ENCODE peak calls at places on chromosomes 4 and X, in four cellular contexts. A is spleen; G is progenitor cell of endocrine pancreas; I is CD8-positive, alpha-beta T cell. W is an unnamed sample.

GRCh38 chr4:186820371-186820990 is 96.8 kb upstream of the FAT1 start:
- DNase-seq in A (no peak), G (no peak), I (no peak), W (no peak)

GRCh38 chrX:40207626-40208025 is 109.9 kb upstream of the BCOR start:
- DNase-seq in A (no peak), G (no peak), I (no peak), W (no peak)

GRCh38 chr4:75708218-75708691 is 16.1 kb upstream of the USO1 start:
- DNase-seq in A (no peak), G (no peak), I (peak; percentile 41), W (no peak)

GRCh38 chr4:9987749-9988346 is 33.4 kb downstream of the SLC2A9 start:
- DNase-seq in A (no peak), G (no peak), I (no peak), W (no peak)

GRCh38 chrX:122046226-122046625 is 998.8 kb downstream of the GLUD2 start:
- DNase-seq in A (no peak), G (no peak), I (no peak), W (no peak)

GRCh38 chr4:55854132-55854531 is 684 bp downstream of the EXOC1 start:
- DNase-seq in A (no peak), G (no peak), I (no peak), W (no peak)

GRCh38 chr4:15575951-15576350 is 79.2 kb downstream of the FBXL5 start:
- DNase-seq in A (no peak), G (no peak), I (no peak), W (no peak)

GRCh38 chr4:184472540-184473264 is 1.6 kb downstream of the IRF2 start:
- DNase-seq in A (peak; percentile 96), G (peak; percentile 68), I (no peak), W (peak; percentile 51)

GRCh38 chr4:149997881-149998421 is 80.3 kb upstream of the DCLK2 start:
- DNase-seq in A (no peak), G (no peak), I (no peak), W (no peak)

GRCh38 chrX:8845060-8845459 is 43.9 kb upstream of the FAM9A start:
- DNase-seq in A (no peak), G (no peak), I (no peak), W (no peak)

GRCh38 chr4:142366821-142367220 is 479.3 kb downstream of the INPP4B start:
- DNase-seq in A (no peak), G (no peak), I (no peak), W (no peak)

GRCh38 chr4:89837385-89837995 is 529 bp upstream of the SNCA start:
- DNase-seq in A (peak; percentile 76), G (peak; percentile 29), I (no peak), W (no peak)

GRCh38 chr4:121706595-121707021 is 9.8 kb upstream of the ANXA5 start:
- DNase-seq in A (no peak), G (no peak), I (peak; percentile 34), W (no peak)

GRCh38 chrX:13721371-13721770 is 13.0 kb downstream of the TRAPPC2 start:
- DNase-seq in A (no peak), G (no peak), I (no peak), W (no peak)

GRCh38 chr4:177380730-177381287 is 61.4 kb downstream of the AGA start:
- DNase-seq in A (no peak), G (no peak), I (no peak), W (no peak)

GRCh38 chr4:121484633-121485032 is 103.8 kb upstream of the QRFPR start:
- DNase-seq in A (peak; percentile 51), G (no peak), I (no peak), W (no peak)

GRCh38 chrX:9231491-9231890 is 197.6 kb upstream of the FAM9B start:
- DNase-seq in A (no peak), G (no peak), I (no peak), W (no peak)

GRCh38 chr4:7769936-7770674 is 169.6 kb downstream of the AFAP1 start:
- DNase-seq in A (peak; percentile 62), G (no peak), I (no peak), W (no peak)

GRCh38 chr4:67037489-67037888 is 507.8 kb downstream of the CENPC start:
- DNase-seq in A (no peak), G (no peak), I (no peak), W (no peak)

GRCh38 chr4:68375667-68376559 is 26.0 kb upstream of the YTHDC1 start:
- DNase-seq in A (peak; percentile 81), G (no peak), I (peak; percentile 17), W (no peak)

GRCh38 chr4:186104114-186104894 is at the start of gene FAM149A:
- DNase-seq in A (peak; percentile 86), G (peak; percentile 27), I (peak; percentile 37), W (no peak)

GRCh38 chrX:33183366-33183765 is 28.0 kb downstream of the DMD start:
- DNase-seq in A (no peak), G (no peak), I (no peak), W (no peak)

GRCh38 chr4:337932-338758 is 531 bp downstream of the ZNF141 start:
- DNase-seq in A (peak; percentile 91), G (peak; percentile 32), I (peak; percentile 31), W (no peak)

DNA sequence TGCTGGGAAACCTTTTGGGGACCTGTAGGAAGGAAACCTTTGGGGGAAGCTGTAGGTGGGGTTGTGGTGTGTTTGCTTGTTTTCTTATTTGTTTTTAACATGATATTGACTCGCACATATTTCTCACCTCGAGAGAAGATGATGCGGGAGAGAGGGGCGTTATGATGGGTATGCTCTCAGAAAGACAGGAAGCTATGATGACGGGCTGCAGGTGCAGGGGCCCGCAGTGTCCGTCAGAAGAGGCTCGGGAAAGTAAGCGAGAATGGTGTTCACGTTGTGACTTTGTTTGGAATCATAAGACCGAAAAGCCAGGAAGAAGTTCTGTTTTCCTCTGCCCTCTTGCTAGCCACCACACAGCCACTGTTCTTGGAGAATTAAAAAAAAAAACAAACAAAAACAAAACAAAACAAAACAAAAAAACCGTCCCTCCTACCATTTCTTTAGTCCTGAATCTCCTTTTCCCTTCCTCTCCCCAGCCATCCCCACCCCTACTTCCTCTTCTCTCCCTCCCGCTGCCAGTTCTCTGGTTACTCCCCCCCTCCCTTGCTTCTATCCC is 369 bp upstream of the BMP3 start:
- DNase-seq in A (no peak), G (no peak), I (no peak), W (no peak)
- TF ChIP-seq CTCF in A (no peak), G (no peak), I (no peak), W (no peak)

DNA sequence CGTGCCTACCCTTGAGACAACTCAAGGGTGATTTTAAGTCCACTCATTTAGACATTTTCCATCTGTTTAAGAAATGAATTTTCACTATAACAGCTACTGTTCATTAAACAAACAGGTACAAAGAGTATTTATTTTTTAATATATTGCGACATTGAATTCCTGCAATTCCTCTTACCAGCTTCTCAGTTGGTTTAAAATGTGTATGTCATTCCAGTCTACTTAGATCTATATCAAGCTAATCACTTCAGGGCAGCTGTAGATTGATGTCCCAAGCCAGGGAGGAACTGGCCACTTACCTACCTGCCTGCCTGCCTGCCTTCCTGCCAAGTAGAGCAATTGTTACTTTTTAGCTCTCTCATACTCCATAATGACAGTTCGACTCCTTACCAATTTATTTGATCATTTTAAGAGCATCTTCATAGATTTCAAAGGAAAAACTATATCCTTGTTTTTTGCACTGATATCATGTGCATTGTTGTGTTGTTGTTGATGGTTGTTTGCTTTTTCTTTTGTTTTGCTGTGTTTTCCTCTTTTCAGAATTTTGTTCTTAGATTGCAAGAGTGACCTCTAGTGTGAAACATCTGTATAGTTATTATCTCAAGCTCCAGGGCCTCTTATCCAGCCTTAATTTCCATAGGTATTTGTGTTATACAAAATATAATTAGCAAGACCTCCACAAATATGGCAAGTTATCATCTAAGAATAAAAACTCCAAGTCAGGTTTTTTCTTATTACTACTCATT is 120.9 kb upstream of the NRK start:
- DNase-seq in A (no peak), G (no peak), I (no peak), W (no peak)
- TF ChIP-seq CTCF in A (no peak), G (peak; percentile 34), I (no peak), W (no peak)

GRCh38 chr4:103046416-103047290 is 27.1 kb upstream of the SLC9B1 start:
- DNase-seq in A (no peak), G (peak; percentile 10), I (peak; percentile 12), W (no peak)
- TF ChIP-seq CTCF in A (peak; percentile 77), G (peak; percentile 76), I (peak; percentile 80), W (no peak)

GRCh38 chr4:96465834-96466233 is 625.9 kb downstream of the PDHA2 start:
- DNase-seq in A (no peak), G (no peak), I (no peak), W (no peak)
- TF ChIP-seq CTCF in A (no peak), G (no peak), I (no peak), W (no peak)

GRCh38 chr4:106238819-106239420 is 77.1 kb downstream of the TBCK start:
- DNase-seq in A (no peak), G (no peak), I (no peak), W (no peak)
- TF ChIP-seq CTCF in A (no peak), G (peak; percentile 72), I (peak; percentile 58), W (no peak)

DNA sequence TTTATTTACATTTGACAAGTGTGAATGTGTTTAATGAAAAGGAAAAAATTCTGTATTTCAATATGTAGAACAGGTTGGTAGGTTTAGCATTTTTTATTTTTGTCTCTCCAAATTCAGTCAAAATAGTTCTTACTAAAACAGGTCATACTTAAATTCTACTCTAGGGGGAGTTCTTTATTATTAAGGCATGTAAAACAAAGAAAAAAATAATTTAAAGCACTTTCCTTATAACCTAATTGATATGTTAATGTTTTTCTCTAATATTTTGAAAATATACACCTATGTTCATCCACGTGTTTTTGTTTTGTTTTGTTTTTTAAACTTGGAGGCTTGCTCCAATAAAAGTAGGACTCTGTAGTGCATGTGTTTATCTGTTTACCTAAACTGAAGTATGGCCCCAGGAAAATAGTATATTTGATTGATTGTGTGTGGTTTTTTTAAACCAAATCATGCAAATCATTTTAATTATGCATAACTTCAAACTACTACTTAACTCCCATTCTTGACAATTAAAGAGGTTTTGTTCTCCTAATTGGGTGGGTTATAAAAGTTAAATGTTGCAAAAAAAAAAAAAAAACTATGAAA is 562.7 kb downstream of the RPA4 start:
- DNase-seq in A (no peak), G (no peak), I (no peak), W (no peak)
- TF ChIP-seq CTCF in A (no peak), G (peak; percentile 52), I (no peak), W (no peak)

GRCh38 chrX:118627084-118627758 is 100.2 kb upstream of the IL13RA1 start:
- DNase-seq in A (no peak), G (no peak), I (no peak), W (no peak)
- TF ChIP-seq CTCF in A (peak; percentile 22), G (peak; percentile 50), I (no peak), W (no peak)